ENCODE peak calls at places on chromosomes 1 and 21, in seven cellular contexts. R is GM23248, E is GM20000, U is SW 1271, H is Caco-2, W is NCI-H1417 treated with DMSO at 0.1 percent for 48 hours, N is glomerular endothelial cell. B is an unnamed sample.

GRCh38 chr1:85463666-85464496 is 1.1 kb downstream of the DDAH1 start:
- DNase-seq in U (peak), E (no peak), H (no peak), W (no peak), N (no peak), R (peak), B (no peak)

GRCh38 chr1:201999625-202000238 is 10.7 kb upstream of the ELF3 start:
- DNase-seq in H (peak), R (peak), U (peak), E (peak), N (no peak), W (no peak), B (no peak)

GRCh38 chr1:99173900-99174299 is 90.4 kb upstream of the PLPPR4 start:
- DNase-seq in N (no peak), E (no peak), H (no peak), W (no peak), R (no peak), U (no peak), B (no peak)

GRCh38 chr1:227621211-227621610 is 57.9 kb downstream of the ZNF678 start:
- DNase-seq in R (peak), E (no peak), N (no peak), U (no peak), H (no peak), W (no peak), B (no peak)

GRCh38 chr1:94805912-94806311 is 14.2 kb upstream of the SLC44A3 start:
- DNase-seq in R (peak), N (no peak), H (peak), U (peak), W (no peak), E (peak), B (peak)

GRCh38 chr1:215273838-215274516 is 191.4 kb downstream of the KCNK2 start:
- DNase-seq in R (peak), H (no peak), E (no peak), W (no peak), N (peak), U (peak), B (peak)

GRCh38 chr21:18661842-18662241 is 258.3 kb upstream of the TMPRSS15 start:
- DNase-seq in R (no peak), W (no peak), H (peak), N (no peak), E (no peak), U (no peak), B (no peak)

GRCh38 chr1:93845554-93846150 is 33.4 kb downstream of the DNTTIP2 start:
- DNase-seq in R (peak), N (no peak), E (no peak), W (peak), U (no peak), H (peak), B (peak)

GRCh38 chr1:245614986-245615385 is 460.2 kb downstream of the KIF26B start:
- DNase-seq in U (no peak), R (peak), E (no peak), H (no peak), W (no peak), N (no peak), B (no peak)

GRCh38 chr1:10633416-10633815 is 158.7 kb downstream of the PEX14 start:
- DNase-seq in E (no peak), U (no peak), N (no peak), H (no peak), R (no peak), W (no peak), B (no peak)

GRCh38 chr1:44632511-44633072 is 41.7 kb downstream of the TMEM53 start:
- DNase-seq in E (peak), N (no peak), H (no peak), W (no peak), R (peak), U (no peak), B (no peak)

GRCh38 chr1:77762072-77762476 is 2.4 kb upstream of the USP33 start:
- DNase-seq in W (no peak), E (no peak), H (no peak), N (no peak), R (peak), U (no peak), B (peak)

GRCh38 chr1:11764519-11764918 is 2.5 kb downstream of the C1orf167 start:
- DNase-seq in N (no peak), R (no peak), H (no peak), W (no peak), E (no peak), U (no peak), B (no peak)

GRCh38 chr1:167955915-167956314 is 19.0 kb upstream of the MPC2 start:
- DNase-seq in N (no peak), E (no peak), R (peak), H (no peak), U (no peak), W (no peak), B (no peak)

GRCh38 chr21:44736291-44737004 is 25.1 kb upstream of the TSPEAR start:
- DNase-seq in W (no peak), U (no peak), N (no peak), H (no peak), R (no peak), E (no peak), B (no peak)

GRCh38 chr1:110675060-110675791 is 486 bp upstream of the KCNA3 start:
- DNase-seq in U (no peak), R (no peak), N (no peak), E (no peak), W (no peak), H (no peak), B (no peak)

GRCh38 chr1:92291372-92291999 is 7.3 kb downstream of the GLMN start:
- DNase-seq in W (no peak), H (peak), N (no peak), E (peak), U (peak), R (peak), B (peak)

GRCh38 chr1:81832573-81832972 is 31.8 kb downstream of the ADGRL2 start:
- DNase-seq in E (no peak), H (no peak), R (peak), U (no peak), N (no peak), W (no peak), B (peak)

GRCh38 chr21:33033094-33033951 is 7.6 kb downstream of the OLIG2 start:
- DNase-seq in H (no peak), W (no peak), E (peak), R (no peak), N (no peak), U (no peak), B (no peak)

GRCh38 chr21:35303085-35303484 is 254.0 kb upstream of the RUNX1 start:
- DNase-seq in W (no peak), H (no peak), E (no peak), R (peak), N (peak), U (peak), B (peak)

GRCh38 chr1:33762099-33762830 is 101.6 kb upstream of the HMGB4 start:
- DNase-seq in H (no peak), U (no peak), E (no peak), N (no peak), W (no peak), R (peak), B (peak)